ENCODE peak calls at places on chromosomes 2 and 18, in six cellular contexts. Y, K, I, R, W and H are unnamed samples.

GRCh38 chr18:76432970-76433767 is 61.9 kb downstream of the ZNF516 start:
- DNase-seq in Y (no peak), K (no peak), R (no peak), W (no peak), I (no peak), H (no peak)

GRCh38 chr2:240991378-240992263 is 6.8 kb upstream of the SNED1 start:
- DNase-seq in I (no peak), W (peak), Y (peak), K (no peak), R (peak), H (no peak)

GRCh38 chr2:235592430-235592829 is 98.6 kb downstream of the AGAP1 start:
- DNase-seq in K (no peak), I (no peak), R (no peak), W (no peak), Y (no peak), H (no peak)

GRCh38 chr2:34949316-34949715 is 1350.2 kb upstream of the FAM98A start:
- DNase-seq in K (no peak), R (no peak), Y (peak), I (no peak), W (no peak), H (no peak)

GRCh38 chr2:210188755-210189154 is 17.5 kb upstream of the KANSL1L start:
- DNase-seq in K (no peak), Y (no peak), W (no peak), I (no peak), R (no peak), H (no peak)

GRCh38 chr2:196475621-196476020 is 163.9 kb upstream of the CCDC150 start:
- DNase-seq in W (no peak), Y (no peak), R (no peak), K (no peak), I (no peak), H (no peak)

GRCh38 chr2:240126731-240127130 is 9.4 kb downstream of the COPS9 start:
- DNase-seq in W (no peak), R (no peak), Y (no peak), I (no peak), K (no peak), H (no peak)

GRCh38 chr2:235021752-235022151 is 69.9 kb downstream of the SH3BP4 start:
- DNase-seq in W (no peak), K (no peak), I (no peak), Y (no peak), R (no peak), H (no peak)

GRCh38 chr2:69804416-69804815 is 25.0 kb upstream of the GMCL1 start:
- DNase-seq in R (no peak), I (no peak), W (peak), K (no peak), Y (no peak), H (no peak)

GRCh38 chr18:79941473-79942119 is 9.9 kb downstream of the SLC66A2 start:
- DNase-seq in W (no peak), R (no peak), I (no peak), Y (no peak), K (no peak), H (no peak)

GRCh38 chr2:37614061-37614802 is 57.2 kb downstream of the CDC42EP3 start:
- DNase-seq in I (no peak), Y (no peak), K (no peak), R (no peak), W (no peak), H (no peak)

GRCh38 chr2:164103271-164103670 is 367.5 kb upstream of the FIGN start:
- DNase-seq in R (no peak), I (no peak), K (no peak), Y (peak), W (peak), H (peak)

GRCh38 chr2:30139131-30139870 is 7.5 kb upstream of the YPEL5 start:
- DNase-seq in I (no peak), W (no peak), K (no peak), R (no peak), Y (no peak), H (no peak)

GRCh38 chr2:124884315-124884714 is 859.2 kb downstream of the CNTNAP5 start:
- DNase-seq in Y (no peak), I (no peak), W (no peak), R (no peak), K (no peak), H (no peak)

GRCh38 chr18:50507120-50507590 is 52.7 kb upstream of the MAPK4 start:
- DNase-seq in K (no peak), I (peak), Y (peak), R (peak), W (peak), H (peak)

GRCh38 chr2:4020153-4020552 is 316.8 kb downstream of the DCDC2C start:
- DNase-seq in R (peak), W (no peak), Y (no peak), I (no peak), K (no peak), H (no peak)

GRCh38 chr18:37712776-37713175 is 147.2 kb upstream of the CELF4 start:
- DNase-seq in W (no peak), K (no peak), Y (no peak), R (no peak), I (no peak), H (no peak)

GRCh38 chr2:120986898-120987650 is 251.4 kb downstream of the GLI2 start:
- DNase-seq in I (no peak), R (no peak), Y (no peak), K (no peak), W (no peak), H (no peak)

GRCh38 chr2:32136097-32136496 is 29.6 kb upstream of the SLC30A6 start:
- DNase-seq in W (no peak), I (no peak), R (no peak), K (no peak), Y (no peak), H (no peak)

GRCh38 chr2:237700583-237701032 is 73.2 kb downstream of the LRRFIP1 start:
- DNase-seq in W (no peak), K (peak), R (no peak), I (no peak), Y (peak), H (no peak)

GRCh38 chr2:144686518-144687215 is 166.7 kb upstream of the ZEB2 start:
- DNase-seq in R (no peak), Y (no peak), K (no peak), I (no peak), W (no peak), H (no peak)
- TF ChIP-seq CREB1 in R (no peak), Y (no peak), K (no peak), I (no peak), W (no peak), H (no peak)

GRCh38 chr2:200662727-200663126 is 76.9 kb downstream of the AOX1 start:
- DNase-seq in Y (peak), I (no peak), W (no peak), R (peak), K (no peak), H (no peak)
- TF ChIP-seq CREB1 in Y (no peak), I (no peak), W (no peak), R (no peak), K (no peak), H (no peak)

GRCh38 chr2:9694661-9695060 is 63.9 kb upstream of the YWHAQ start:
- DNase-seq in W (no peak), K (no peak), I (no peak), Y (peak), R (no peak), H (no peak)
- TF ChIP-seq CREB1 in W (no peak), K (no peak), I (no peak), Y (no peak), R (no peak), H (no peak)

DNA sequence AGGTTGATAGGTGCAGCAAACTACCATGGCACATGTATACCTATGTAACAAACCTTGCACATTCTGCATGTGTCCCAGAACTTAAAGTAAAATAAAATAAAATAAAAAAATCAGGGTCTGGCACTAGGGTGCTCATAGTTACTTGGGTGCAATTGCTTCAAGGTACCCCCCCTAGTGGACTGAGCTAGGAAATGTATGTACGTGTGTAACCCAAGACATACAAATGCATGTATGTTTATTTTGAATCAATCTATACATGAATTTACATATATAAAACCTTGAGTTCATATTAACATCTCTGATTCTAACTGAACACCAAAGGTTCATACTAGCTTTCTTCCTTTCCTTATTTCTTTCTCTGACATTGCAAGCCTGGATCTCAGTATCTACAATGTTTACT is 51.5 kb downstream of the USP37 start:
- DNase-seq in K (no peak), W (no peak), Y (peak), R (peak), I (peak), H (no peak)
- TF ChIP-seq CREB1 in K (no peak), W (no peak), Y (no peak), R (no peak), I (no peak), H (no peak)

DNA sequence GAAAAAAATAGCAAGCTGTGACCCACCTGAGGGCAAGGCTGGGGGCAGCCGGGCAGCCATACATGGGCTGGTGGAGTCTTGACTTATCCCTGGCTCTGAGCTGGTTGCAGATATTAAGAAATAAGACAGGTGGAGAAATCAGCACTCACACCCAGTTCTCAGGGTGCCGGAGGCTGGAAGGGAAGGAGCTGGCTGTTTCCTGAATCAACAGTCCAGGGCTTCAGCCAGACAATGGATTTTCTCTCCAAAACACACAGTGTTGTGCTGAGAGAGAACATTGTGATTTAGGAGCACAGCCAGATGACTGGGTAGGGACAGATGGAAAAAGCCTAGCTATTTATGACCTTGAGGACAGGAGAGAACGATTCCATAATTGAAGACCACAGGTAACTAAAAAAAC is 208.8 kb downstream of the LDLRAD4 start:
- DNase-seq in Y (no peak), W (no peak), K (no peak), I (no peak), R (no peak), H (no peak)
- TF ChIP-seq CREB1 in Y (no peak), W (no peak), K (no peak), I (no peak), R (no peak), H (no peak)

DNA sequence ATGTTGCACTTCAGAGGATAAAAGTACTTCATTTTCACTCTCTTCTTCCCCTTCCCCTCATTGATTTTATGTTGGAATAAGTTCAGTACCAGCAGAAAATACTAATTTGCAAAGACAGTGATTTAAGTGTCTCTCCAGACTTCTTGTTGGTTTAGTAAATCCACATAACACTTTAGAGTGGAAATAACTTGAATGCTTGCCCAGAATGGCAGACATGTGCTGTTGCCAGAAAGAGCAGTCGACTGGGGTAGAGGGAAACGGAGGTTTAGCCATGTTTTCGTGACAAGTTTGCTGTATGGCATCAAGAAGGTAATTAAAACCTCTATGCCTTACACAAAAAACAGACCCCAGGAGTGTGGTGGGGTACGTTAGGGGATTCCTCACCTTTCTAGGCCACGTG is 246.0 kb upstream of the CXCR4 start:
- DNase-seq in K (no peak), Y (no peak), R (no peak), W (peak), I (no peak), H (no peak)
- TF ChIP-seq CREB1 in K (no peak), Y (no peak), R (no peak), W (no peak), I (no peak), H (no peak)

GRCh38 chr2:28648671-28649395 is 102.8 kb upstream of the PPP1CB start:
- DNase-seq in W (no peak), K (no peak), Y (no peak), I (no peak), R (no peak), H (no peak)
- TF ChIP-seq CREB1 in W (no peak), K (no peak), Y (no peak), I (no peak), R (no peak), H (no peak)

GRCh38 chr2:64157792-64158191 is 13.6 kb upstream of the PELI1 start:
- DNase-seq in W (no peak), I (no peak), Y (no peak), R (no peak), K (no peak), H (no peak)
- TF ChIP-seq CREB1 in W (no peak), I (no peak), Y (no peak), R (no peak), K (no peak), H (no peak)